ENCODE peak calls at places on chromosomes 3 and 15, in six cellular contexts. K is LHCN-M2; R is omental fat pad; C is AG09309; V is activated CD4-positive, alpha-beta T cell treated with anti-CD3 and anti-CD28 coated beads, Interleukin-2, amount 50 U/mL, for 24 hours; L is HEK293T. D is an unnamed sample.

GRCh38 chr3:149894211-149894610 is 76.5 kb downstream of the PFN2 start:
- DNase-seq in K (peak), R (no peak), C (no peak), V (no peak), L (no peak), D (no peak)

GRCh38 chr3:127097516-127097915 is 95.4 kb upstream of the PRR23E start:
- DNase-seq in K (no peak), R (no peak), C (no peak), V (no peak), L (no peak), D (no peak)

GRCh38 chr3:134815519-134815918 is 20.5 kb downstream of the EPHB1 start:
- DNase-seq in K (no peak), R (no peak), C (no peak), V (no peak), L (no peak), D (no peak)

GRCh38 chr15:56056626-56057025 is 63.2 kb upstream of the NEDD4 start:
- DNase-seq in K (no peak), R (no peak), C (no peak), V (no peak), L (no peak), D (no peak)

GRCh38 chr15:58585668-58586461 is 154.1 kb downstream of the LIPC start:
- DNase-seq in K (no peak), R (no peak), C (no peak), V (no peak), L (no peak), D (no peak)

GRCh38 chr3:21274000-21274671 is 476.9 kb downstream of the ZNF385D start:
- DNase-seq in K (peak), R (no peak), C (no peak), V (no peak), L (no peak), D (no peak)

GRCh38 chr15:100593431-100593830 is 8.6 kb downstream of the LINS1 start:
- DNase-seq in K (no peak), R (no peak), C (no peak), V (no peak), L (no peak), D (no peak)

GRCh38 chr3:58568572-58569286 is 8.5 kb downstream of the FAM107A start:
- DNase-seq in K (peak), R (peak), C (no peak), V (peak), L (peak), D (peak)

GRCh38 chr15:57606816-57607215 is 15.1 kb downstream of the MYZAP start:
- DNase-seq in K (no peak), R (no peak), C (no peak), V (no peak), L (no peak), D (no peak)

GRCh38 chr15:42184313-42184712 is 23.8 kb downstream of the VPS39 start:
- DNase-seq in K (peak), R (no peak), C (no peak), V (no peak), L (no peak), D (no peak)

GRCh38 chr3:48222616-48223513 is at the start of gene CAMP:
- DNase-seq in K (no peak), R (no peak), C (peak), V (no peak), L (peak), D (no peak)

GRCh38 chr15:101054116-101054515 is 135.0 kb downstream of the LRRK1 start:
- DNase-seq in K (no peak), R (peak), C (no peak), V (no peak), L (no peak), D (no peak)

GRCh38 chr3:194095464-194095863 is 40.5 kb upstream of the HES1 start:
- DNase-seq in K (no peak), R (no peak), C (no peak), V (no peak), L (no peak), D (no peak)

GRCh38 chr3:194337965-194338753 is 13.0 kb downstream of the CPN2 start:
- DNase-seq in K (no peak), R (no peak), C (no peak), V (no peak), L (no peak), D (no peak)

GRCh38 chr3:125325746-125326145 is 49.4 kb downstream of the ZNF148 start:
- DNase-seq in K (no peak), R (no peak), C (no peak), V (no peak), L (no peak), D (no peak)

D was measured in NCI-H1930.